ENCODE peak calls at places on chromosomes 4 and X, in four cellular contexts. E is left lung, G is endodermal cell, K is kidney. W is an unnamed sample. For H3K9me3, the result is how much of the 10 kb centered on the place peaks cover.

GRCh38 chr4:151573945-151574344 is 165.0 kb downstream of the FHIP1A start:
- DNase-seq in E (no peak), G (no peak), K (no peak), W (no peak)

GRCh38 chr4:89000844-89001360 is 56.1 kb downstream of the FAM13A start:
- DNase-seq in E (no peak), G (no peak), K (no peak), W (no peak)

GRCh38 chr4:103498161-103499070 is 221.4 kb downstream of the TACR3 start:
- DNase-seq in E (no peak), G (no peak), K (no peak), W (no peak)

GRCh38 chr4:122539861-122540465 is 80.9 kb downstream of the IL21 start:
- DNase-seq in E (no peak), G (no peak), K (no peak), W (no peak)

GRCh38 chr4:80062527-80062926 is 10.5 kb downstream of the ANTXR2 start:
- DNase-seq in E (no peak), G (no peak), K (no peak), W (no peak)

GRCh38 chr4:181911420-181911819 is 331.8 kb upstream of the TENM3 start:
- DNase-seq in E (no peak), G (no peak), K (no peak), W (no peak)

GRCh38 chrX:149032449-149032848 is 472.7 kb downstream of the IDS start:
- DNase-seq in E (no peak), G (no peak), K (no peak), W (no peak)

GRCh38 chrX:48794993-48795501 is 6.8 kb upstream of the HDAC6 start:
- DNase-seq in E (peak), G (no peak), K (peak), W (no peak)

DNA sequence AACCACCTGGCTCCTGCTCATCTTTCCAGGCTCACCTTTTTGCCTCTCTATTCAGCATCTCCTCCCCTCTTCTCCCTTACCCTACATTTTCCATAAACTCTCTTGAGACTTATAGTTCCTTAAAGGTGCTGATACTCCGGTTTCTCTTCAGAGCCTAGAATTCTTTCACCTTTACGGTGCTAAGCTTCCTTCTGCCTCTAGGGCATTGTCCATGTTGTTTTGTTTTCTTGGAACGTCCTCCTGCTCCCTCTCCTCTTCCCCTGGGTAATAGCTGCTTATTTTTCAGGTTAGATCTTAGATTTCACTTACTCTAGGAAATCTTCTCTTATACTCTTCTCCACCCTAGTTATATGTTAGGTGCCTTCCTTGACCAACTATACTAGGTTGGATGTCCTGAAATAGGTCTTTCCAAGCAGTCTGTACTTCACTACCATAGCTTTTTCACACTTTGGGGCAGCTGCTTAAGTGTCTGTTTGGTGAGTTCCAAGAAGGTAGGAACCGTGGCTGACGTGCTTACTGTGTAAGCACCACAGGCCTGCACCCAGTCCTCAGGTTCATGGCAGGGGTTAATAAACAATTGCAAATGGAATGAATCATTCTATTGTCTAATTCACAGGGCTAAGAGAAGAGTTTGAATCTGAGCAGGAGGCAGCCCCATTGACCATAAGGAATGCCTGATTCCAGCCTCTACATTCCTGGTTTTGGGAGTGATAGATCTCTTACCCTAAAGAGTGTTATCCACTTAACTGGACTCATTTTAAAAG is 227.5 kb downstream of the MGST2 start:
- DNase-seq in E (no peak), G (peak), K (no peak), W (no peak)
- TF ChIP-seq CTCF in E (no peak), G (peak), K (no peak), W (no peak)

GRCh38 chr4:38188136-38188535 is 227.9 kb downstream of the PTTG2 start:
- DNase-seq in E (no peak), G (no peak), K (no peak), W (no peak)

GRCh38 chr4:38188631-38189101 is 228.5 kb downstream of the PTTG2 start:
- DNase-seq in E (no peak), G (no peak), K (peak), W (no peak)

GRCh38 chr4:38190717-38191178 is 230.6 kb downstream of the PTTG2 start:
- DNase-seq in E (no peak), G (no peak), K (peak), W (no peak)

GRCh38 chr4:38192516-38192915 is 232.3 kb downstream of the PTTG2 start:
- DNase-seq in E (no peak), G (no peak), K (no peak), W (no peak)

GRCh38 chr4:38189445-38189844 is 229.2 kb downstream of the PTTG2 start:
- DNase-seq in E (no peak), G (no peak), K (no peak), W (no peak)
- H3K27ac ChIP-seq in E (no peak), G (no peak), K (no peak), W (no peak)

GRCh38 chrX:40832723-40833122 is 97.4 kb upstream of the MED14 start:
- DNase-seq in E (no peak), G (no peak), K (peak), W (no peak)
- H3K9me3 ChIP-seq in E (under half), G (under half), K (under half), W (under half)

GRCh38 chrX:9873952-9874351 is 87.7 kb downstream of the SHROOM2 start:
- DNase-seq in E (no peak), G (peak), K (no peak), W (peak)
- TF ChIP-seq CTCF in E (peak), G (peak), K (peak), W (peak)

GRCh38 chr4:70703695-70704332 is 15.5 kb downstream of the UTP3 start:
- DNase-seq in E (no peak), G (no peak), K (no peak), W (no peak)

GRCh38 chr4:70705856-70706461 is 15.8 kb upstream of the RUFY3 start:
- DNase-seq in E (no peak), G (no peak), K (no peak), W (no peak)

GRCh38 chr4:70704333-70705145 is 16.2 kb downstream of the UTP3 start:
- DNase-seq in E (peak), G (peak), K (peak), W (peak)

GRCh38 chr4:70705146-70705855 is 16.5 kb upstream of the RUFY3 start:
- DNase-seq in E (peak), G (peak), K (peak), W (peak)

GRCh38 chr4:70706516-70706915 is 15.2 kb upstream of the RUFY3 start:
- DNase-seq in E (no peak), G (no peak), K (no peak), W (no peak)
- H3K27ac ChIP-seq in E (peak), G (no peak), K (peak), W (no peak)